ENCODE peak calls at places on chromosomes 5 and 9, in five cellular contexts. One of them, this sample, is unnamed.

GRCh38 chr5:91175708-91176107 is 207.4 kb downstream of the ARRDC3 start:
- DNase-seq in astrocyte of the spinal cord: no peak
- DNase-seq in endothelial cell: no peak
- DNase-seq in tibial nerve: no peak
- DNase-seq in B cell: no peak
- DNase-seq in this sample: no peak

GRCh38 chr5:39896104-39896503 is 471.3 kb upstream of the DAB2 start:
- DNase-seq in B cell: no peak
- DNase-seq in astrocyte of the spinal cord: no peak
- DNase-seq in endothelial cell: no peak
- DNase-seq in tibial nerve: no peak
- DNase-seq in this sample: no peak

GRCh38 chr5:86766103-86766502 is 148.4 kb downstream of the COX7C start:
- DNase-seq in B cell: no peak
- DNase-seq in tibial nerve: no peak
- DNase-seq in endothelial cell: no peak
- DNase-seq in astrocyte of the spinal cord: no peak
- DNase-seq in this sample: no peak

GRCh38 chr5:72474117-72474915 is 32.9 kb downstream of the ZNF366 start:
- DNase-seq in astrocyte of the spinal cord: no peak
- DNase-seq in endothelial cell: no peak
- DNase-seq in tibial nerve: no peak
- DNase-seq in B cell: no peak
- DNase-seq in this sample: no peak

GRCh38 chr5:35246411-35246810 is 16.1 kb upstream of the PRLR start:
- DNase-seq in tibial nerve: no peak
- DNase-seq in astrocyte of the spinal cord: no peak
- DNase-seq in endothelial cell: no peak
- DNase-seq in B cell: no peak
- DNase-seq in this sample: no peak

GRCh38 chr5:55387865-55388264 is 80.1 kb downstream of the MTREX start:
- DNase-seq in astrocyte of the spinal cord: no peak
- DNase-seq in endothelial cell: no peak
- DNase-seq in tibial nerve: no peak
- DNase-seq in B cell: no peak
- DNase-seq in this sample: no peak

GRCh38 chr5:38830521-38831051 is 15.2 kb upstream of the OSMR start:
- DNase-seq in endothelial cell: no peak
- DNase-seq in astrocyte of the spinal cord: no peak
- DNase-seq in B cell: no peak
- DNase-seq in tibial nerve: no peak
- DNase-seq in this sample: peak

GRCh38 chr9:108634669-108635462 is 220.9 kb downstream of the ACTL7B start:
- DNase-seq in B cell: no peak
- DNase-seq in astrocyte of the spinal cord: no peak
- DNase-seq in tibial nerve: no peak
- DNase-seq in endothelial cell: no peak
- DNase-seq in this sample: peak

GRCh38 chr9:126788631-126789349 is 16.1 kb upstream of the ZBTB43 start:
- DNase-seq in tibial nerve: no peak
- DNase-seq in endothelial cell: no peak
- DNase-seq in B cell: no peak
- DNase-seq in astrocyte of the spinal cord: peak
- DNase-seq in this sample: peak

GRCh38 chr9:122392714-122393113 is 21.9 kb downstream of the PTGS1 start:
- DNase-seq in tibial nerve: no peak
- DNase-seq in endothelial cell: no peak
- DNase-seq in astrocyte of the spinal cord: no peak
- DNase-seq in B cell: no peak
- DNase-seq in this sample: no peak

GRCh38 chr5:103357636-103358035 is 99.1 kb downstream of the MACIR start:
- DNase-seq in B cell: no peak
- DNase-seq in tibial nerve: no peak
- DNase-seq in endothelial cell: no peak
- DNase-seq in astrocyte of the spinal cord: no peak
- DNase-seq in this sample: no peak

GRCh38 chr5:111432828-111433536 is 79.4 kb downstream of the STARD4 start:
- DNase-seq in astrocyte of the spinal cord: no peak
- DNase-seq in tibial nerve: no peak
- DNase-seq in B cell: no peak
- DNase-seq in endothelial cell: no peak
- DNase-seq in this sample: no peak

GRCh38 chr5:81450940-81451339 is 57.0 kb upstream of the ACOT12 start:
- DNase-seq in B cell: no peak
- DNase-seq in astrocyte of the spinal cord: peak
- DNase-seq in tibial nerve: no peak
- DNase-seq in endothelial cell: no peak
- DNase-seq in this sample: peak

GRCh38 chr9:97703437-97704326 is 6.5 kb upstream of the XPA start:
- DNase-seq in B cell: no peak
- DNase-seq in tibial nerve: no peak
- DNase-seq in astrocyte of the spinal cord: peak
- DNase-seq in endothelial cell: no peak
- DNase-seq in this sample: peak

GRCh38 chr9:130448035-130448624 is 3.4 kb downstream of the ASS1 start:
- DNase-seq in endothelial cell: no peak
- DNase-seq in astrocyte of the spinal cord: peak
- DNase-seq in B cell: no peak
- DNase-seq in tibial nerve: no peak
- DNase-seq in this sample: peak

GRCh38 chr5:5587474-5587873 is 165.0 kb downstream of the ICE1 start:
- DNase-seq in astrocyte of the spinal cord: no peak
- DNase-seq in endothelial cell: no peak
- DNase-seq in B cell: no peak
- DNase-seq in tibial nerve: no peak
- DNase-seq in this sample: no peak

GRCh38 chr5:174555726-174556125 is 168.7 kb upstream of the MSX2 start:
- DNase-seq in tibial nerve: no peak
- DNase-seq in B cell: no peak
- DNase-seq in astrocyte of the spinal cord: no peak
- DNase-seq in endothelial cell: no peak
- DNase-seq in this sample: no peak

GRCh38 chr5:65482280-65482726 is 583 bp upstream of the ADAMTS6 start:
- DNase-seq in B cell: no peak
- DNase-seq in endothelial cell: no peak
- DNase-seq in tibial nerve: no peak
- DNase-seq in astrocyte of the spinal cord: peak
- DNase-seq in this sample: peak

GRCh38 chr5:65481171-65481575 is 547 bp downstream of the ADAMTS6 start:
- DNase-seq in astrocyte of the spinal cord: no peak
- DNase-seq in B cell: no peak
- DNase-seq in endothelial cell: no peak
- DNase-seq in tibial nerve: no peak
- DNase-seq in this sample: peak

GRCh38 chr5:65479527-65479926 is 2.2 kb downstream of the ADAMTS6 start:
- DNase-seq in astrocyte of the spinal cord: no peak
- DNase-seq in endothelial cell: no peak
- DNase-seq in B cell: no peak
- DNase-seq in tibial nerve: no peak
- DNase-seq in this sample: no peak

GRCh38 chr5:65481635-65482271 is at the start of gene ADAMTS6:
- DNase-seq in B cell: peak
- DNase-seq in endothelial cell: peak
- DNase-seq in astrocyte of the spinal cord: peak
- DNase-seq in tibial nerve: peak
- DNase-seq in this sample: peak

DNA sequence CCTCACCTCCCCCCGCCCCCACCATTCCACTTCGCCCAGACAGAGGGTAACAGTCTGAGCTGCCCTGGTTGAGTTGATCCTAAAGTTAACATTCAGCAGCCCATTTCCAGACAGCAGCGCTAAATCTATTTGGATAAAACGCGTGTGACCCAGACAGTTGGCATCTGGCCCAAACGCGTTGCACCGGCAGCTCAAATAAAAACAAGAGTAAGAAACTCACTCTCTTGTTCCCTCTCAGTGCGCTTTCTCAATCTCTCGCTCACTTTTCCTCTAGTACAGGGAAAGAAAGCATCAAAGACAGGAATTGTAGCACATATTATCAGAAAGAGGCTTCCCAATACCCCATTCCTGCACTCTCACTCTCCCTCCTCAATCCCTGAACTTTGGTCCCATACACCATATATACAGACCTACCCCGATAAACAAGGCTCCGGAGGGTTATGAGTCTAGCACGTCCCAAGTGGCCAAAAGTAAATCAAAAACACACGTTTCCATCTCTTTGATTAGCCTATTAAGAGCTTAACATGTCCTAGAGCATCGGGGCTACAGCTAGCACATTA is 1.3 kb downstream of the ADAMTS6 start:
- DNase-seq in tibial nerve: peak
- DNase-seq in B cell: no peak
- DNase-seq in endothelial cell: peak
- DNase-seq in astrocyte of the spinal cord: peak
- DNase-seq in this sample: peak
- TF ChIP-seq CTCF in tibial nerve: no peak
- TF ChIP-seq CTCF in B cell: no peak
- TF ChIP-seq CTCF in endothelial cell: no peak
- TF ChIP-seq CTCF in astrocyte of the spinal cord: no peak
- TF ChIP-seq CTCF in this sample: no peak

DNA sequence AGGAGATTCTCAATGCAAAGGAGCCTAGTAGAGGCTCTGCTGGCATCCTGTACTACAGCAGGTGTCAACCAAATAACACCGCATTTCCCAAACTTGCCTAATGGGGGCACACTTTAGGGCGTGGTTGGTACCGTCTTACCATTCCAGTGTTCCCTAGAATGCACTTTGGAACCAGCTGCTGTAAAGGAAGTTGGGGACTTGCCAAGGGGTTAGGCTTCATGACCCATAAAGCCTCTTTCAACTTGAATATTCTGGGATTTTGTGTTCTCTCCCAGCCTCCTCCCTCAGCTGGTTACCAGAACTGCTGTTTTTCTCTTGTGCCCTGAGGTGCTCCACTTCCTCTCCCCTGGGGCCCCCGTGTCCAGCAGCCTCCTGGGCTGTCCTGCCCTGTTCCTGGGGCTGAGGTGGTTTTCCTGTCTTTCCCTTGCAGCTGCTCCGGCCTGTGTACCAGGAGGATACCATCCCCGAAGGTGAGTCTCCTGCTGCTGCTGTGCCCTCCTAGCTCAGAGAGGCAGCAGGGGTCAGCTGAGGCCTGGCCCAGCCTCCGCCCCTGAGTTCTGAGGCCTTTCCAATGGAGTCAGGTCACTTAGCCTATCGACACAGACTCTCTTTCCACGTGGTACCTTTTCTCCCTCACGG is 44.7 kb downstream of the RGS3 start:
- DNase-seq in B cell: no peak
- DNase-seq in endothelial cell: no peak
- DNase-seq in tibial nerve: no peak
- DNase-seq in astrocyte of the spinal cord: no peak
- DNase-seq in this sample: peak
- TF ChIP-seq CTCF in B cell: no peak
- TF ChIP-seq CTCF in endothelial cell: peak
- TF ChIP-seq CTCF in tibial nerve: no peak
- TF ChIP-seq CTCF in astrocyte of the spinal cord: peak
- TF ChIP-seq CTCF in this sample: no peak

DNA sequence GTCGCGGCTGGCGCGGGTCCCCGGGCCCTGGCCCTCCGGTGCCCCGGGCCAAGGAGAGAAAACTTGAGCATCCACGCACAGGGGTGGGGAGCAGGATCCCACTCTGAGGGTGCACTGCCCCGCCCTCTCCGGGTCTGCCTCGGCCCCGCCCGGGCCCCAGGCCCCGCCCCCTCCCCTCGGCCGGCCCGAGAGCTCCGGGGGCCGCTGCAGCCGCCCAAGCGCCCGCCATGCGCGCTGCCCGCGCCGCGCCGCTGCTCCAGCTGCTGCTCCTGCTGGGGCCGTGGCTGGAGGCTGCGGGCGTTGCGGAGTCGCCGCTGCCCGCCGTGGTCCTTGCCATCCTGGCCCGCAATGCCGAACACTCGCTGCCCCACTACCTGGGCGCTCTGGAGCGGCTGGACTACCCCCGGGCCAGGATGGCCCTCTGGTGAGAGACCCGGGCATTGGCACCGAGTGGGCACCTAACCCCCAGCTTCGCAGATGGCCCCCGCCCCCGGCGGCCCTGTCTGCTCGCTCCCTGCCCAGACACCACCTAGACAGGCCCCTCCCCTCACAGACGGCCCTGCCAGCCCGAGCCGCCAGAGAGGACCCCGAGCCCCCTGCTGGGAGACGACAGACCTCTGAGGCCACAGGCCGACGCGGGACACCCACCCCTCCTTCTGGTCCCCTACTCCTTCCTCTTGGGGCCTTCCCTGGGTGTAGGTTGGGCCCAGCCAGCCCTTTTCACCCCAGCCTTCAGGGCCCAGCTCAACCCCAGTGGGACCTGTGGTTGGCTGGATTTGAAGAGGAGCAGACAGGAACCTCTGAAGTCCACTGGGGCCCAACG is at the start of gene CERCAM:
- DNase-seq in astrocyte of the spinal cord: peak
- DNase-seq in endothelial cell: peak
- DNase-seq in B cell: peak
- DNase-seq in tibial nerve: peak
- DNase-seq in this sample: no peak
- TF ChIP-seq CTCF in astrocyte of the spinal cord: peak
- TF ChIP-seq CTCF in endothelial cell: no peak
- TF ChIP-seq CTCF in B cell: no peak
- TF ChIP-seq CTCF in tibial nerve: no peak
- TF ChIP-seq CTCF in this sample: no peak

DNA sequence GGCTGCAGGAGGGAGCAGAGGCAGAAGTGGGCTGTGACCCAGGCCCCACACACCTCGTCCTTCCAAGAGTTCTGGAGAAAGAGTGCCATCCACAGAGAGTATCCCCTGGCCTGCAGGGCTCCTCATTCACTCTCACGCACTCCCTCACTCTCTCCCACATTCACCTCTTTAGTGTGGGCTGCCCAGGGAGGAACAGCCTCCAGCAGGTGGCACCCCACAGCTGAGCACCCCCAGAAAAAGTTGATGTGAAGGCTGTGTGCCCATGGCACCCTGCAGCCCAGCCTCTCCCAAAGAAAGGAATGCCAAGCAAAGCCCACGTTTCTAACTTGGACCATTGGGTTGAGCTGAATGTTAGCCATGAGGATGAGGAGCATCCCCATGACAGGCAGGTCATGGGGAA is 4.5 kb upstream of the SHC3 start:
- DNase-seq in tibial nerve: no peak
- DNase-seq in astrocyte of the spinal cord: no peak
- DNase-seq in endothelial cell: no peak
- DNase-seq in B cell: no peak
- DNase-seq in this sample: no peak
- TF ChIP-seq CTCF in tibial nerve: no peak
- TF ChIP-seq CTCF in astrocyte of the spinal cord: no peak
- TF ChIP-seq CTCF in endothelial cell: no peak
- TF ChIP-seq CTCF in B cell: no peak
- TF ChIP-seq CTCF in this sample: no peak

This sample was measured in MCF 10A.